ENCODE peak calls at places on chromosomes 4 and X, in nine cellular contexts. One of them, this sample, is unnamed.

GRCh38 chr4:40334591-40335507 is at the start of gene CHRNA9:
- DNase-seq in tibial nerve: no peak
- DNase-seq in stomach: no peak
- DNase-seq in sigmoid colon: no peak
- DNase-seq in esophagus muscularis mucosa: no peak
- DNase-seq in A549: no peak
- DNase-seq in K562: no peak
- DNase-seq in suprapubic skin: no peak
- DNase-seq in SK-N-SH: no peak
- DNase-seq in this sample: no peak

GRCh38 chrX:107978707-107979307 is 3.4 kb downstream of the TEX13B start:
- DNase-seq in SK-N-SH: peak; percentile 11
- DNase-seq in suprapubic skin: no peak
- DNase-seq in K562: peak; percentile 11
- DNase-seq in stomach: no peak
- DNase-seq in esophagus muscularis mucosa: no peak
- DNase-seq in sigmoid colon: no peak
- DNase-seq in tibial nerve: no peak
- DNase-seq in A549: peak; percentile 18
- DNase-seq in this sample: no peak

GRCh38 chr4:5976921-5977320 is 41.3 kb downstream of the C4orf50 start:
- DNase-seq in esophagus muscularis mucosa: no peak
- DNase-seq in sigmoid colon: peak; percentile 30
- DNase-seq in SK-N-SH: no peak
- DNase-seq in tibial nerve: no peak
- DNase-seq in K562: no peak
- DNase-seq in suprapubic skin: no peak
- DNase-seq in stomach: no peak
- DNase-seq in A549: no peak
- DNase-seq in this sample: no peak

GRCh38 chr4:165330666-165331065 is 3.2 kb downstream of the MSMO1 start:
- DNase-seq in suprapubic skin: no peak
- DNase-seq in tibial nerve: no peak
- DNase-seq in K562: no peak
- DNase-seq in A549: no peak
- DNase-seq in esophagus muscularis mucosa: no peak
- DNase-seq in sigmoid colon: no peak
- DNase-seq in stomach: no peak
- DNase-seq in SK-N-SH: no peak
- DNase-seq in this sample: no peak

GRCh38 chr4:85732124-85732523 is 257.2 kb downstream of the ARHGAP24 start:
- DNase-seq in A549: no peak
- DNase-seq in sigmoid colon: no peak
- DNase-seq in K562: no peak
- DNase-seq in esophagus muscularis mucosa: no peak
- DNase-seq in tibial nerve: no peak
- DNase-seq in suprapubic skin: no peak
- DNase-seq in stomach: no peak
- DNase-seq in SK-N-SH: peak; percentile 36
- DNase-seq in this sample: no peak

GRCh38 chr4:41633321-41633720 is 95.4 kb downstream of the LIMCH1 start:
- DNase-seq in stomach: no peak
- DNase-seq in tibial nerve: no peak
- DNase-seq in A549: no peak
- DNase-seq in suprapubic skin: no peak
- DNase-seq in SK-N-SH: no peak
- DNase-seq in sigmoid colon: no peak
- DNase-seq in esophagus muscularis mucosa: no peak
- DNase-seq in K562: no peak
- DNase-seq in this sample: no peak

GRCh38 chr4:1310796-1311715 is 21.4 kb downstream of the MAEA start:
- DNase-seq in A549: no peak
- DNase-seq in stomach: no peak
- DNase-seq in suprapubic skin: no peak
- DNase-seq in SK-N-SH: no peak
- DNase-seq in K562: no peak
- DNase-seq in tibial nerve: no peak
- DNase-seq in sigmoid colon: no peak
- DNase-seq in esophagus muscularis mucosa: no peak
- DNase-seq in this sample: no peak

GRCh38 chr4:156898373-156899117 is 73.1 kb downstream of the PDGFC start:
- DNase-seq in A549: no peak
- DNase-seq in sigmoid colon: no peak
- DNase-seq in esophagus muscularis mucosa: no peak
- DNase-seq in SK-N-SH: no peak
- DNase-seq in tibial nerve: no peak
- DNase-seq in suprapubic skin: no peak
- DNase-seq in K562: no peak
- DNase-seq in stomach: no peak
- DNase-seq in this sample: no peak

GRCh38 chr4:148634476-148634875 is 192.3 kb upstream of the NR3C2 start:
- DNase-seq in esophagus muscularis mucosa: no peak
- DNase-seq in K562: no peak
- DNase-seq in stomach: no peak
- DNase-seq in SK-N-SH: no peak
- DNase-seq in A549: no peak
- DNase-seq in tibial nerve: no peak
- DNase-seq in suprapubic skin: no peak
- DNase-seq in sigmoid colon: no peak
- DNase-seq in this sample: no peak

GRCh38 chr4:106034205-106034604 is 138.9 kb downstream of the NPNT start:
- DNase-seq in stomach: no peak
- DNase-seq in tibial nerve: no peak
- DNase-seq in K562: no peak
- DNase-seq in A549: no peak
- DNase-seq in suprapubic skin: no peak
- DNase-seq in SK-N-SH: no peak
- DNase-seq in sigmoid colon: no peak
- DNase-seq in esophagus muscularis mucosa: no peak
- DNase-seq in this sample: no peak

GRCh38 chrX:56763556-56764152 is 34.6 kb downstream of the NBDY start:
- DNase-seq in stomach: peak; percentile 82
- DNase-seq in esophagus muscularis mucosa: no peak
- DNase-seq in sigmoid colon: peak; percentile 92
- DNase-seq in suprapubic skin: peak; percentile 87
- DNase-seq in K562: no peak
- DNase-seq in tibial nerve: no peak
- DNase-seq in SK-N-SH: peak; percentile 63
- DNase-seq in A549: no peak
- DNase-seq in this sample: no peak

GRCh38 chr4:170089743-170090666 is at the start of gene AADAT:
- DNase-seq in esophagus muscularis mucosa: no peak
- DNase-seq in sigmoid colon: peak; percentile 83
- DNase-seq in K562: peak; percentile 33
- DNase-seq in stomach: peak; percentile 69
- DNase-seq in A549: peak; percentile 66
- DNase-seq in suprapubic skin: peak; percentile 76
- DNase-seq in tibial nerve: peak; percentile 42
- DNase-seq in SK-N-SH: peak; percentile 97
- DNase-seq in this sample: peak; percentile 82

GRCh38 chrX:33725556-33726232 is 406.4 kb downstream of the FAM47A start:
- DNase-seq in esophagus muscularis mucosa: no peak
- DNase-seq in sigmoid colon: peak; percentile 71
- DNase-seq in tibial nerve: no peak
- DNase-seq in stomach: no peak
- DNase-seq in suprapubic skin: no peak
- DNase-seq in A549: no peak
- DNase-seq in K562: no peak
- DNase-seq in SK-N-SH: no peak
- DNase-seq in this sample: peak; percentile 40

GRCh38 chr4:14184265-14184664 is 556.7 kb upstream of the BOD1L1 start:
- DNase-seq in suprapubic skin: no peak
- DNase-seq in A549: no peak
- DNase-seq in stomach: no peak
- DNase-seq in SK-N-SH: peak; percentile 33
- DNase-seq in tibial nerve: no peak
- DNase-seq in sigmoid colon: peak; percentile 74
- DNase-seq in esophagus muscularis mucosa: no peak
- DNase-seq in K562: no peak
- DNase-seq in this sample: no peak

GRCh38 chr4:139774759-139775487 is 109.3 kb downstream of the MGST2 start:
- DNase-seq in A549: no peak
- DNase-seq in esophagus muscularis mucosa: no peak
- DNase-seq in tibial nerve: no peak
- DNase-seq in suprapubic skin: no peak
- DNase-seq in stomach: no peak
- DNase-seq in sigmoid colon: no peak
- DNase-seq in SK-N-SH: peak; percentile 30
- DNase-seq in K562: no peak
- DNase-seq in this sample: no peak

GRCh38 chr4:41369680-41370079 is 113.0 kb downstream of the UCHL1 start:
- DNase-seq in sigmoid colon: no peak
- DNase-seq in tibial nerve: no peak
- DNase-seq in K562: no peak
- DNase-seq in esophagus muscularis mucosa: no peak
- DNase-seq in suprapubic skin: no peak
- DNase-seq in SK-N-SH: no peak
- DNase-seq in A549: no peak
- DNase-seq in stomach: peak; percentile 44
- DNase-seq in this sample: no peak

GRCh38 chr4:121514443-121514842 is 133.6 kb upstream of the QRFPR start:
- DNase-seq in suprapubic skin: no peak
- DNase-seq in esophagus muscularis mucosa: no peak
- DNase-seq in sigmoid colon: no peak
- DNase-seq in K562: no peak
- DNase-seq in stomach: no peak
- DNase-seq in SK-N-SH: no peak
- DNase-seq in tibial nerve: no peak
- DNase-seq in A549: no peak
- DNase-seq in this sample: no peak

GRCh38 chr4:148271166-148271565 is 171.0 kb downstream of the NR3C2 start:
- DNase-seq in suprapubic skin: no peak
- DNase-seq in sigmoid colon: no peak
- DNase-seq in A549: no peak
- DNase-seq in esophagus muscularis mucosa: no peak
- DNase-seq in SK-N-SH: no peak
- DNase-seq in stomach: no peak
- DNase-seq in K562: no peak
- DNase-seq in tibial nerve: no peak
- DNase-seq in this sample: no peak

GRCh38 chrX:30224541-30224940 is 5.9 kb upstream of the MAGEB3 start:
- DNase-seq in SK-N-SH: no peak
- DNase-seq in esophagus muscularis mucosa: no peak
- DNase-seq in stomach: no peak
- DNase-seq in tibial nerve: no peak
- DNase-seq in A549: no peak
- DNase-seq in suprapubic skin: no peak
- DNase-seq in K562: no peak
- DNase-seq in sigmoid colon: no peak
- DNase-seq in this sample: no peak

GRCh38 chrX:20218809-20219505 is 47.8 kb downstream of the RPS6KA3 start:
- DNase-seq in suprapubic skin: no peak
- DNase-seq in tibial nerve: no peak
- DNase-seq in K562: peak; percentile 11
- DNase-seq in SK-N-SH: no peak
- DNase-seq in stomach: no peak
- DNase-seq in sigmoid colon: peak; percentile 65
- DNase-seq in A549: peak; percentile 5
- DNase-seq in esophagus muscularis mucosa: no peak
- DNase-seq in this sample: no peak

GRCh38 chr4:54277691-54278090 is 48.6 kb downstream of the PDGFRA start:
- DNase-seq in sigmoid colon: no peak
- DNase-seq in tibial nerve: no peak
- DNase-seq in SK-N-SH: no peak
- DNase-seq in stomach: no peak
- DNase-seq in K562: no peak
- DNase-seq in suprapubic skin: no peak
- DNase-seq in A549: no peak
- DNase-seq in esophagus muscularis mucosa: no peak
- DNase-seq in this sample: no peak

GRCh38 chrX:70026112-70026850 is 23.5 kb downstream of the AWAT2 start:
- DNase-seq in K562: no peak
- DNase-seq in suprapubic skin: no peak
- DNase-seq in sigmoid colon: no peak
- DNase-seq in stomach: no peak
- DNase-seq in SK-N-SH: no peak
- DNase-seq in esophagus muscularis mucosa: no peak
- DNase-seq in tibial nerve: no peak
- DNase-seq in A549: no peak
- DNase-seq in this sample: no peak

GRCh38 chr4:82358773-82359324 is 14.9 kb downstream of the HNRNPD start:
- DNase-seq in suprapubic skin: no peak
- DNase-seq in SK-N-SH: no peak
- DNase-seq in sigmoid colon: no peak
- DNase-seq in K562: no peak
- DNase-seq in A549: no peak
- DNase-seq in tibial nerve: no peak
- DNase-seq in esophagus muscularis mucosa: no peak
- DNase-seq in stomach: no peak
- DNase-seq in this sample: no peak
- H3K4me1 ChIP-seq in suprapubic skin: peaks cover 65% of the 10 kb centered on the region
- H3K4me1 ChIP-seq in SK-N-SH: peaks cover 1% of the 10 kb centered on the region
- H3K4me1 ChIP-seq in sigmoid colon: peaks cover 61% of the 10 kb centered on the region
- H3K4me1 ChIP-seq in K562: peaks cover 5% of the 10 kb centered on the region
- H3K4me1 ChIP-seq in A549: peaks cover 17% of the 10 kb centered on the region
- H3K4me1 ChIP-seq in tibial nerve: peaks cover 39% of the 10 kb centered on the region
- H3K4me1 ChIP-seq in esophagus muscularis mucosa: peaks cover 52% of the 10 kb centered on the region
- H3K4me1 ChIP-seq in stomach: peaks cover 36% of the 10 kb centered on the region
- H3K4me1 ChIP-seq in this sample: peaks cover 53% of the 10 kb centered on the region

GRCh38 chr4:89438102-89438831 is 130.7 kb upstream of the GPRIN3 start:
- DNase-seq in stomach: peak; percentile 41
- DNase-seq in A549: peak; percentile 21
- DNase-seq in tibial nerve: no peak
- DNase-seq in esophagus muscularis mucosa: no peak
- DNase-seq in SK-N-SH: peak; percentile 34
- DNase-seq in sigmoid colon: no peak
- DNase-seq in suprapubic skin: no peak
- DNase-seq in K562: peak; percentile 14
- DNase-seq in this sample: peak; percentile 34
- TF ChIP-seq EP300 in stomach: no peak
- TF ChIP-seq EP300 in A549: no peak
- TF ChIP-seq EP300 in tibial nerve: no peak
- TF ChIP-seq EP300 in esophagus muscularis mucosa: no peak
- TF ChIP-seq EP300 in SK-N-SH: no peak
- TF ChIP-seq EP300 in sigmoid colon: no peak
- TF ChIP-seq EP300 in suprapubic skin: no peak
- TF ChIP-seq EP300 in K562: no peak
- TF ChIP-seq EP300 in this sample: no peak

GRCh38 chr4:102612195-102612594 is 111.0 kb downstream of the NFKB1 start:
- DNase-seq in stomach: no peak
- DNase-seq in suprapubic skin: no peak
- DNase-seq in K562: no peak
- DNase-seq in esophagus muscularis mucosa: no peak
- DNase-seq in A549: no peak
- DNase-seq in sigmoid colon: no peak
- DNase-seq in tibial nerve: no peak
- DNase-seq in SK-N-SH: no peak
- DNase-seq in this sample: no peak
- H3K4me3 ChIP-seq in stomach: no peak overlapping the region
- H3K4me3 ChIP-seq in suprapubic skin: no peak overlapping the region
- H3K4me3 ChIP-seq in K562: no peak overlapping the region
- H3K4me3 ChIP-seq in esophagus muscularis mucosa: no peak overlapping the region
- H3K4me3 ChIP-seq in A549: no peak overlapping the region
- H3K4me3 ChIP-seq in sigmoid colon: no peak overlapping the region
- H3K4me3 ChIP-seq in tibial nerve: no peak overlapping the region
- H3K4me3 ChIP-seq in SK-N-SH: no peak overlapping the region
- H3K4me3 ChIP-seq in this sample: no peak overlapping the region

GRCh38 chr4:87045659-87046058 is 110.8 kb downstream of the AFF1 start:
- DNase-seq in A549: no peak
- DNase-seq in suprapubic skin: no peak
- DNase-seq in SK-N-SH: no peak
- DNase-seq in sigmoid colon: no peak
- DNase-seq in K562: no peak
- DNase-seq in stomach: no peak
- DNase-seq in tibial nerve: no peak
- DNase-seq in esophagus muscularis mucosa: peak; percentile 70
- DNase-seq in this sample: no peak
- H3K4me1 ChIP-seq in A549: peaks cover 18% of the 10 kb centered on the region
- H3K4me1 ChIP-seq in suprapubic skin: peaks cover 69% of the 10 kb centered on the region
- H3K4me1 ChIP-seq in SK-N-SH: peaks cover under 1% of the 10 kb centered on the region
- H3K4me1 ChIP-seq in sigmoid colon: peaks cover 83% of the 10 kb centered on the region
- H3K4me1 ChIP-seq in K562: peaks cover 10% of the 10 kb centered on the region
- H3K4me1 ChIP-seq in stomach: peaks cover 31% of the 10 kb centered on the region
- H3K4me1 ChIP-seq in tibial nerve: peaks cover 72% of the 10 kb centered on the region
- H3K4me1 ChIP-seq in esophagus muscularis mucosa: peaks cover 83% of the 10 kb centered on the region
- H3K4me1 ChIP-seq in this sample: peaks cover 63% of the 10 kb centered on the region